ENCODE peak calls at places on chromosomes 11 and 22, in six cellular contexts. Z, B, R, N, Y and D are unnamed samples.

GRCh38 chr11:20259506-20259905 is 99.2 kb upstream of the DBX1 start:
- DNase-seq in N (no peak), Z (peak; percentile 7), B (no peak), R (no peak), Y (no peak), D (no peak)

GRCh38 chr11:20589796-20590195 is 9.6 kb upstream of the SLC6A5 start:
- DNase-seq in Z (no peak), N (no peak), B (no peak), R (no peak), Y (no peak), D (no peak)

GRCh38 chr11:68328374-68329091 is 16.1 kb downstream of the LRP5 start:
- DNase-seq in Y (no peak), R (no peak), N (peak; percentile 49), B (peak; percentile 67), Z (no peak), D (no peak)

GRCh38 chr11:7872913-7873312 is 58.2 kb downstream of the OR10A6 start:
- DNase-seq in Z (no peak), R (no peak), B (no peak), N (no peak), Y (no peak), D (no peak)

GRCh38 chr11:8610532-8611116 is 16.6 kb upstream of the STK33 start:
- DNase-seq in Y (no peak), N (no peak), R (no peak), Z (no peak), B (no peak), D (no peak)

GRCh38 chr11:2312232-2313042 is 10.6 kb downstream of the TSPAN32 start:
- DNase-seq in Y (peak; percentile 36), Z (peak; percentile 87), B (no peak), N (no peak), R (no peak), D (no peak)

GRCh38 chr11:38924644-38925043 is 2326.6 kb upstream of the RAG2 start:
- DNase-seq in R (no peak), N (no peak), Z (no peak), Y (no peak), B (no peak), D (no peak)

GRCh38 chr22:17960695-17961442 is 63.5 kb downstream of the MICAL3 start:
- DNase-seq in R (no peak), Z (no peak), B (no peak), N (peak; percentile 62), Y (no peak), D (no peak)

GRCh38 chr11:122020902-122021301 is 95.1 kb downstream of the BLID start:
- DNase-seq in Y (peak; percentile 23), Z (peak; percentile 46), N (no peak), B (no peak), R (no peak), D (no peak)

GRCh38 chr11:45180888-45181594 is 34.6 kb downstream of the PRDM11 start:
- DNase-seq in B (no peak), Z (peak; percentile 72), R (peak; percentile 92), Y (peak; percentile 90), N (peak; percentile 37), D (peak; percentile 65)

GRCh38 chr11:62373464-62374110 is 36.3 kb downstream of the ASRGL1 start:
- DNase-seq in N (peak; percentile 42), Y (no peak), R (no peak), Z (no peak), B (no peak), D (no peak)

GRCh38 chr22:49850021-49850911 is 3.4 kb upstream of the ZBED4 start:
- DNase-seq in N (no peak), R (no peak), Z (no peak), B (no peak), Y (no peak), D (no peak)

GRCh38 chr11:74011360-74012071 is 2.6 kb upstream of the UCP3 start:
- DNase-seq in Z (peak; percentile 4), Y (no peak), R (peak; percentile 55), B (no peak), N (no peak), D (no peak)